ENCODE peak calls at places on chromosomes 4 and X, in six cellular contexts. A is left colon; C is PC-9; M is retina; N is activated CD4-positive, CD25-positive, alpha-beta regulatory T cell; G is ecto neural progenitor cell. P is an unnamed sample.

GRCh38 chr4:78476108-78476704 is 75.4 kb upstream of the ANXA3 start:
- DNase-seq in M (no peak), A (no peak), N (no peak), C (no peak), G (no peak), P (no peak)

GRCh38 chrX:134600714-134601113 is 57.6 kb downstream of the PLAC1 start:
- DNase-seq in N (no peak), C (no peak), G (no peak), M (no peak), A (no peak), P (no peak)

GRCh38 chr4:138614462-138615142 is 372.5 kb upstream of the SLC7A11 start:
- DNase-seq in M (no peak), A (no peak), C (no peak), N (no peak), G (no peak), P (no peak)

GRCh38 chr4:77047037-77047436 is 28.8 kb downstream of the CCNI start:
- DNase-seq in G (no peak), M (no peak), A (no peak), N (no peak), C (no peak), P (no peak)

GRCh38 chr4:27178066-27178465 is 317.4 kb downstream of the STIM2 start:
- DNase-seq in G (no peak), C (no peak), N (no peak), M (no peak), A (no peak), P (no peak)

GRCh38 chrX:70386240-70386639 is 36.9 kb upstream of the GDPD2 start:
- DNase-seq in G (no peak), A (no peak), M (no peak), N (no peak), C (no peak), P (no peak)

GRCh38 chr4:24736066-24736465 is 59.3 kb upstream of the SOD3 start:
- DNase-seq in M (no peak), C (no peak), G (no peak), A (peak), N (no peak), P (no peak)

GRCh38 chr4:113758361-113758760 is 3.2 kb downstream of the CAMK2D start:
- DNase-seq in C (no peak), G (no peak), N (no peak), M (no peak), A (no peak), P (no peak)

GRCh38 chr4:7971881-7972500 is 32.3 kb upstream of the AFAP1 start:
- DNase-seq in M (no peak), C (peak), G (no peak), N (no peak), A (peak), P (peak)

GRCh38 chr4:154277164-154277563 is 214.4 kb downstream of the DCHS2 start:
- DNase-seq in A (no peak), N (no peak), G (peak), C (no peak), M (peak), P (peak)

GRCh38 chrX:10828640-10829039 is 208.3 kb upstream of the MID1 start:
- DNase-seq in N (no peak), A (peak), M (no peak), C (no peak), G (no peak), P (no peak)

GRCh38 chr4:152278505-152279301 is 257.2 kb downstream of the FBXW7 start:
- DNase-seq in A (peak), N (no peak), C (no peak), M (no peak), G (no peak), P (peak)